ENCODE peak calls at places on chromosomes 1 and 21, in four cellular contexts. One of them, this sample, is unnamed.

GRCh38 chr1:48031676-48032075 is 34.5 kb upstream of the TRABD2B start:
- DNase-seq in GM06990: no peak
- DNase-seq in lower lobe of right lung: no peak
- DNase-seq in fibroblast of the aortic adventitia: no peak
- DNase-seq in this sample: no peak

GRCh38 chr1:173714441-173714758 is 381 bp upstream of the KLHL20 start:
- DNase-seq in GM06990: no peak
- DNase-seq in lower lobe of right lung: no peak
- DNase-seq in fibroblast of the aortic adventitia: no peak
- DNase-seq in this sample: no peak

GRCh38 chr1:246803373-246803772 is 79.2 kb downstream of the SCCPDH start:
- DNase-seq in GM06990: no peak
- DNase-seq in lower lobe of right lung: no peak
- DNase-seq in fibroblast of the aortic adventitia: no peak
- DNase-seq in this sample: no peak

GRCh38 chr1:16038620-16038912 is 5.0 kb upstream of the CLCNKB start:
- DNase-seq in GM06990: no peak
- DNase-seq in lower lobe of right lung: no peak
- DNase-seq in fibroblast of the aortic adventitia: no peak
- DNase-seq in this sample: no peak

GRCh38 chr1:20699558-20699957 is 18.2 kb downstream of the KIF17 start:
- DNase-seq in GM06990: no peak
- DNase-seq in lower lobe of right lung: no peak
- DNase-seq in fibroblast of the aortic adventitia: no peak
- DNase-seq in this sample: no peak

GRCh38 chr1:173608503-173609216 is 5.8 kb upstream of the SLC9C2 start:
- DNase-seq in GM06990: no peak
- DNase-seq in lower lobe of right lung: no peak
- DNase-seq in fibroblast of the aortic adventitia: no peak
- DNase-seq in this sample: no peak

GRCh38 chr1:205319081-205320018 is 2.2 kb downstream of the NUAK2 start:
- DNase-seq in GM06990: no peak
- DNase-seq in lower lobe of right lung: peak
- DNase-seq in fibroblast of the aortic adventitia: peak
- DNase-seq in this sample: no peak

GRCh38 chr21:32508558-32508957 is 76.8 kb downstream of the TCP10L start:
- DNase-seq in GM06990: no peak
- DNase-seq in lower lobe of right lung: no peak
- DNase-seq in fibroblast of the aortic adventitia: no peak
- DNase-seq in this sample: no peak

GRCh38 chr1:192974701-192975100 is 84.5 kb downstream of the UCHL5 start:
- DNase-seq in GM06990: no peak
- DNase-seq in lower lobe of right lung: no peak
- DNase-seq in fibroblast of the aortic adventitia: no peak
- DNase-seq in this sample: no peak

GRCh38 chr21:42309753-42310213 is 5.4 kb downstream of the TFF3 start:
- DNase-seq in GM06990: no peak
- DNase-seq in lower lobe of right lung: peak
- DNase-seq in fibroblast of the aortic adventitia: peak
- DNase-seq in this sample: peak

GRCh38 chr1:245211035-245211749 is 56.4 kb downstream of the KIF26B start:
- DNase-seq in GM06990: no peak
- DNase-seq in lower lobe of right lung: no peak
- DNase-seq in fibroblast of the aortic adventitia: no peak
- DNase-seq in this sample: no peak

GRCh38 chr1:201504179-201504631 is 2.7 kb downstream of the CSRP1 start:
- DNase-seq in GM06990: no peak
- DNase-seq in lower lobe of right lung: no peak
- DNase-seq in fibroblast of the aortic adventitia: peak
- DNase-seq in this sample: no peak

GRCh38 chr1:201504799-201505504 is 2.0 kb downstream of the CSRP1 start:
- DNase-seq in GM06990: no peak
- DNase-seq in lower lobe of right lung: no peak
- DNase-seq in fibroblast of the aortic adventitia: no peak
- DNase-seq in this sample: no peak

GRCh38 chr1:201502511-201502857 is 4.4 kb downstream of the CSRP1 start:
- DNase-seq in GM06990: no peak
- DNase-seq in lower lobe of right lung: no peak
- DNase-seq in fibroblast of the aortic adventitia: no peak
- DNase-seq in this sample: no peak

GRCh38 chr1:201501812-201502510 is 5.0 kb downstream of the CSRP1 start:
- DNase-seq in GM06990: no peak
- DNase-seq in lower lobe of right lung: no peak
- DNase-seq in fibroblast of the aortic adventitia: no peak
- DNase-seq in this sample: no peak

DNA sequence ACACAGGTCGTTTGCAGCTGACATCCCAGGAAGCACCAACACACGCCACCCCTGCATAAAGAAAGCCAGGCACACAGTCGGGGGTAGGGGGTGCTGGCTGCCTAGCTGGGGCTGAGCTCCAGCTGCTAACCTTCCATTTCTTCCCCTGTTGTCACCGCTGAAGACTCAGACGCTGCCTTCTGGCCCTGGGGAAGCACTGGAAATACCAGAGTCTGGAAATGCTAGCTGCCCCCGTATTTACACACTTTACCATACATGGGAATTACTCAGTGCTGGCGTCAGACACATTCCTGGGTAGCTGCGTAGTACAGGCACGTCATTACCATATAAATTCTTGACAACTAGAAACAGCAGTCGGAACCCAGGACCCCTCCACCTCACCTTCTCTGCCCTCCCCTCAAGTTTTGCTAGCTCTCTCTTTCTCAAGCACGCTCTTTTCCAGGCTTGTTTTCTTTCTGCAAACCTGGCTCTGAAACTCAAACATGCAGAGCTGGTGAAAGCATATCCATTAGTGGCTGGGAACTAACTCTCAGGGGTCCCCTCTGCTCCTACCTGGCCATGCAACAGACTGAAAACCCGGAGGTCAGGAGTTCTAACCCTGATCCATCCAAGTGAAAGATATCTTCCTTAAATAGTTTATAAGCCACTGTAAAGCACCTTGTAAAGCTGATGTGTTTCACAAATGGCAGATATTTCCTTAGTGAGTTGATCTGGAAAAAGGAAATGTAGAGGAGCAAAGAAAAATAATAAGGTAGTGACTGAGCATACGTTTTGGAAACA is 3.3 kb downstream of the CSRP1 start:
- DNase-seq in GM06990: no peak
- DNase-seq in lower lobe of right lung: no peak
- DNase-seq in fibroblast of the aortic adventitia: peak
- DNase-seq in this sample: no peak
- TF ChIP-seq CTCF in GM06990: no peak
- TF ChIP-seq CTCF in lower lobe of right lung: no peak
- TF ChIP-seq CTCF in fibroblast of the aortic adventitia: no peak
- TF ChIP-seq CTCF in this sample: no peak

GRCh38 chr1:188825471-188825870 is 1652.2 kb downstream of the BRINP3 start:
- DNase-seq in GM06990: no peak
- DNase-seq in lower lobe of right lung: no peak
- DNase-seq in fibroblast of the aortic adventitia: no peak
- DNase-seq in this sample: no peak

GRCh38 chr1:188822248-188822647 is 1655.4 kb downstream of the BRINP3 start:
- DNase-seq in GM06990: no peak
- DNase-seq in lower lobe of right lung: no peak
- DNase-seq in fibroblast of the aortic adventitia: no peak
- DNase-seq in this sample: no peak

GRCh38 chr1:188826800-188827199 is 1650.9 kb downstream of the BRINP3 start:
- DNase-seq in GM06990: no peak
- DNase-seq in lower lobe of right lung: no peak
- DNase-seq in fibroblast of the aortic adventitia: no peak
- DNase-seq in this sample: no peak
- TF ChIP-seq CTCF in GM06990: no peak
- TF ChIP-seq CTCF in lower lobe of right lung: no peak
- TF ChIP-seq CTCF in fibroblast of the aortic adventitia: no peak
- TF ChIP-seq CTCF in this sample: no peak

GRCh38 chr1:54867717-54868057 is 19.3 kb downstream of the DHCR24 start:
- DNase-seq in GM06990: no peak
- DNase-seq in lower lobe of right lung: no peak
- DNase-seq in fibroblast of the aortic adventitia: no peak
- DNase-seq in this sample: no peak

GRCh38 chr1:54866801-54867716 is 19.9 kb downstream of the DHCR24 start:
- DNase-seq in GM06990: no peak
- DNase-seq in lower lobe of right lung: no peak
- DNase-seq in fibroblast of the aortic adventitia: no peak
- DNase-seq in this sample: no peak

GRCh38 chr1:54864460-54865208 is 22.4 kb downstream of the DHCR24 start:
- DNase-seq in GM06990: no peak
- DNase-seq in lower lobe of right lung: no peak
- DNase-seq in fibroblast of the aortic adventitia: no peak
- DNase-seq in this sample: no peak

GRCh38 chr1:54863267-54863665 is 23.7 kb downstream of the DHCR24 start:
- DNase-seq in GM06990: no peak
- DNase-seq in lower lobe of right lung: no peak
- DNase-seq in fibroblast of the aortic adventitia: no peak
- DNase-seq in this sample: no peak

DNA sequence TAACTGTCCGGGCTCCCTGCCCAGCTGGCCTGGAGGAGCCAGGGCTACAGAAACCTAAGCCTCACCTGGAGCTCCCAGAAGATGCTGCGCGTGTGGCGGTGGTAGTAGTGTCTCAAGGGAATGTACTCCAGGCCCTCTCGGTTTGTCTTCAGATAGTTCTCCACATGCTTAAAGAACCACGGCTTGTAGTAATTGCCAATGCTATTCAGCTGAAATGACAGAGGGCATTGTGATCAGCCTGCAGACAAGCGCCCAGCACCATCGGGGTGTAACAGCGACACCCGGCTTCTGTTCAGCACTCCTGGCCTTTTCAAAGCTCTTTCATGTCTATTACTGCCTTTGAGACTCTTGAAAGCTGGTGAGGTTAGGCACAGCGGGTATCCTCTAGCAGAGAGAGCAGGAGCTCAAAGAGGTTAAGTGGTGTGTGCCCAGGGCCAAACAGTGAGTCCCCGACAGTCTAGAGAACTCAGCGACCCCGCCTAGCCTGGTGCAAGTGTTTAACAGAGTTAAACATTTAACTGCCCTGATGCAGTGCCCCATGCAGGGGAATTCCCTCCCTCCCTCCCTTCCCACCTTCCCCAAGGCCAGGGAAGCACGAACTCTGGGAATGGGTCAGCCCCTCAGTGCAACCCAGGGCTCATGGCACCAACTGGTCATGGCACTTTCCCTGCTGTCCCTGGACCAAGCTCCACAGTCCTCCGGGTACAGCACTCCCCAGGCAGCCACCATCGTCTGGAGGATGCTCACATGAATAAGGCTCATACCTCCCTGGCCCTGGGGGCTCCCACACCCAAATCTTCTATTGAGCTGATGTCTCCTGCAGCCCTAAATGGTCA is 21.5 kb downstream of the DHCR24 start:
- DNase-seq in GM06990: no peak
- DNase-seq in lower lobe of right lung: peak
- DNase-seq in fibroblast of the aortic adventitia: no peak
- DNase-seq in this sample: no peak
- TF ChIP-seq CTCF in GM06990: no peak
- TF ChIP-seq CTCF in lower lobe of right lung: no peak
- TF ChIP-seq CTCF in fibroblast of the aortic adventitia: no peak
- TF ChIP-seq CTCF in this sample: no peak

DNA sequence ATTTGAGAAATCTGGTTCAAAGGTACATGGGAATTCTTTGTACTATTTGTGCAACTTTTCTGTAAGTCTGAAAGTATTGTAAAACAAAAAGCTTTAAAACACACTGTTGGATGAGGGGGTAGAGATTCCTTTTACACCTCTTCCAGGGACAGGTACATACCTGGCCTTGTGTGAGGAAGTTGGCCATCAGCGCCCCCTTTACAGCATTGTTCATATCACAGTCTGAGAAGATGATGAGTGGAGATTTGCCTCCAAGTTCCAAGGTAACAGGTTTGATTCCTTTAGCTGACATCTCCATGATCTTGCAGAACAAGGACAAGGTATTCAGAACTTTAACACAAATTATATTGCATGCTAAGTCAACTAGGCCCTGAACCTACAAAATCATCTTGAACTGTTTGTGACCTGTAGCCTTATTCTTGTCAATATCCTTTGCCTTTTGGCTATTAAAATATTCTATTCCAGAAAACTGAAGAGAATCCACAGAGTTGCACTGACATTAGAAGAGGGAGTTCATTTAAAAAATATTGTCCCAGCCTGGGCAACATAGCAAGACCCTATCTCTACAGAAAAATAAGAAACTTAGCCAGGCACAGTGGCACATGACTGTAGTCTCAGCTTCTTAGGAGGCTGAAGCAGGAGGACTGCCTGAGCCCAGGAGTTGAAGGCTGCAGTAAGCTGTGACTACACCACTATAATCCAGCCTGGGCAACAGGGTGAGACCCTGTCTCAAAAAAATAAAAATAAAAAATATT is 18.9 kb downstream of the ALDH9A1 start:
- DNase-seq in GM06990: no peak
- DNase-seq in lower lobe of right lung: no peak
- DNase-seq in fibroblast of the aortic adventitia: no peak
- DNase-seq in this sample: no peak
- TF ChIP-seq CTCF in GM06990: no peak
- TF ChIP-seq CTCF in lower lobe of right lung: no peak
- TF ChIP-seq CTCF in fibroblast of the aortic adventitia: no peak
- TF ChIP-seq CTCF in this sample: no peak